ENCODE peak calls at places on chromosomes 12 and 14, in ten cellular contexts. G, X, N, J, V, K, R, A, E and L are unnamed samples.

GRCh38 chr14:46496409-46496808 is 155.2 kb downstream of the RPL10L start:
- DNase-seq in K (no peak), V (no peak), E (no peak), J (no peak), A (no peak), R (no peak), N (no peak), X (no peak), G (no peak), L (no peak)

GRCh38 chr12:15130521-15130920 is 90.7 kb downstream of the RERG start:
- DNase-seq in G (no peak), R (no peak), K (no peak), J (no peak), E (peak; percentile 37), N (no peak), V (no peak), X (no peak), A (no peak), L (no peak)

GRCh38 chr12:76878899-76879709 is at the start of gene CSRP2:
- DNase-seq in N (peak; percentile 90), V (peak; percentile 47), A (peak; percentile 94), G (peak; percentile 94), J (peak; percentile 14), K (peak; percentile 86), R (peak; percentile 96), X (peak; percentile 88), E (peak; percentile 75), L (peak; percentile 91)

GRCh38 chr12:124410354-124411175 is 115.7 kb downstream of the RFLNA start:
- DNase-seq in V (no peak), G (no peak), A (peak; percentile 65), E (no peak), X (no peak), R (no peak), N (no peak), K (no peak), J (no peak), L (no peak)

GRCh38 chr12:131511391-131511802 is 199.5 kb upstream of the SFSWAP start:
- DNase-seq in R (no peak), A (no peak), V (peak; percentile 53), G (no peak), J (no peak), X (no peak), E (no peak), K (no peak), N (no peak), L (no peak)

GRCh38 chr12:100364334-100364733 is 7.5 kb downstream of the SLC17A8 start:
- DNase-seq in A (no peak), K (no peak), V (no peak), E (no peak), G (no peak), J (no peak), R (no peak), X (no peak), N (no peak), L (no peak)

GRCh38 chr12:114355389-114356088 is 50.4 kb downstream of the TBX5 start:
- DNase-seq in R (no peak), G (no peak), A (no peak), E (peak; percentile 24), V (no peak), N (no peak), K (no peak), X (no peak), J (no peak), L (no peak)

GRCh38 chr12:56900583-56900982 is 33.6 kb downstream of the SDR9C7 start:
- DNase-seq in V (no peak), J (no peak), E (no peak), A (no peak), G (no peak), R (no peak), K (peak; percentile 66), X (no peak), N (no peak), L (no peak)

GRCh38 chr12:64459388-64460024 is 7.6 kb downstream of the TBK1 start:
- DNase-seq in X (no peak), E (no peak), A (no peak), N (no peak), G (no peak), K (no peak), V (peak; percentile 19), J (no peak), R (no peak), L (no peak)

GRCh38 chr12:69985656-69986055 is 160.6 kb downstream of the MYRFL start:
- DNase-seq in V (no peak), K (peak; percentile 31), G (no peak), N (peak; percentile 52), R (no peak), X (no peak), A (no peak), J (no peak), E (no peak), L (no peak)

GRCh38 chr14:31660191-31660590 is 99.0 kb downstream of the NUBPL start:
- DNase-seq in R (no peak), V (no peak), N (no peak), E (no peak), J (no peak), A (no peak), X (no peak), K (no peak), G (no peak), L (no peak)

GRCh38 chr14:20412422-20412821 is 879 bp downstream of the TEP1 start:
- DNase-seq in X (no peak), R (no peak), E (peak; percentile 14), A (no peak), J (no peak), V (no peak), N (no peak), G (no peak), K (no peak), L (no peak)

GRCh38 chr12:123602651-123603195 is 824 bp downstream of the DDX55 start:
- DNase-seq in E (no peak), G (no peak), A (no peak), N (no peak), X (no peak), K (no peak), R (no peak), V (no peak), J (no peak), L (no peak)

GRCh38 chr14:28020112-28020511 is 746.5 kb upstream of the FOXG1 start:
- DNase-seq in G (no peak), K (no peak), R (no peak), A (no peak), E (no peak), N (no peak), X (no peak), J (no peak), V (no peak), L (no peak)

GRCh38 chr12:54429014-54429471 is 10.0 kb upstream of the ITGA5 start:
- DNase-seq in R (no peak), V (no peak), X (no peak), G (no peak), N (no peak), K (no peak), J (no peak), E (no peak), A (no peak), L (no peak)

GRCh38 chr14:31978423-31978822 is 98.7 kb upstream of the ARHGAP5 start:
- DNase-seq in E (no peak), R (no peak), J (no peak), V (no peak), A (no peak), G (no peak), N (no peak), X (no peak), K (no peak), L (no peak)

GRCh38 chr14:96095058-96095457 is 55.9 kb downstream of the C14orf132 start:
- DNase-seq in R (no peak), G (no peak), N (no peak), A (no peak), J (no peak), E (no peak), X (no peak), V (no peak), K (no peak), L (no peak)

GRCh38 chr12:110199360-110200123 is 75.4 kb downstream of the IFT81 start:
- DNase-seq in N (no peak), E (peak; percentile 65), K (peak; percentile 15), J (no peak), V (no peak), X (no peak), A (no peak), R (no peak), G (no peak), L (no peak)

DNA sequence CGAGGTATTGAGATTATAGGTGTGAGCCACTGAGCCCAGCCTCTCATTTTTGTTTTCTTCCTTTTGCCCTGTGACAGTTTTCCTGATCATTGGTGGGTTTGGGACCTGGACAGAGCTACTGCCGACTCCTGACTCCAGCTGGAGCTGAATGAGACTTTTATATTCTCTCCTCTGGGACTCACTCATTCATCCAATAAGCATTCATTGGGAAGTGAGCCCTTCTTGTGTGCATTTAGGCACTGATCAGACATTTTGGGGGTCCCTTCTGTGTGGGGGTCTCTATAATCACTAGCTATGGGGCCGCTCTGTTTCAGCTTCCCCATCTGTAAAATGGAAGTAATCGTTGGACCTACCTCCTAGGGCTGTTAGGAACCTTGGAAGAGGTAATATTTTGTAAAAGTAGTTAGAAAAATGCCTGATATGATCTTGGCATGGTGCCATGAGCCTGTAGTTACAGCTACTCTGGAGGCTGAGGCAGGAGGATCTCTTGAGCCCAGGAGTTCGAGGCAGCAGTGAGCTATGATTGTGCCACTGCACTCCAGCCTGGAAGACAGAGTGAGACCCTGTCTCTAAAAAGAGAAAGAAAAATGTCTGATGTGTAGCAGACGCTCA is 7.2 kb downstream of the SH2B3 start:
- DNase-seq in G (no peak), K (no peak), A (no peak), V (no peak), R (no peak), X (no peak), E (no peak), N (no peak), J (no peak), L (no peak)
- H3K27ac ChIP-seq in G (peak overlapping the region; percentile 86), K (no peak overlapping the region), A (no peak overlapping the region), V (peak overlapping the region; percentile 97), R (no peak overlapping the region), X (no peak overlapping the region), E (peak overlapping the region; percentile 55), N (peak overlapping the region; percentile 22), J (no peak overlapping the region), L (peak overlapping the region; percentile 86)

GRCh38 chr12:39441189-39441962 is 1.5 kb downstream of the KIF21A start:
- DNase-seq in J (no peak), V (no peak), N (no peak), K (no peak), R (no peak), A (no peak), E (no peak), G (no peak), X (no peak), L (no peak)
- H3K4me3 ChIP-seq in J (peak overlapping the region; percentile 60), V (peak overlapping the region; percentile 75), N (peak overlapping the region; percentile 84), K (peak overlapping the region; percentile 94), R (peak overlapping the region; percentile 85), A (no peak overlapping the region), E (peak overlapping the region; percentile 66), G (peak overlapping the region; percentile 78), X (peak overlapping the region; percentile 88), L (peak overlapping the region; percentile 75)

GRCh38 chr12:118055144-118055557 is 5.8 kb downstream of the WSB2 start:
- DNase-seq in K (peak; percentile 39), V (peak; percentile 56), X (peak; percentile 30), E (no peak), G (no peak), A (peak; percentile 59), R (no peak), N (peak; percentile 45), J (peak; percentile 49), L (peak; percentile 61)
- H3K4me1 ChIP-seq in K (peaks cover 83% of the 10 kb centered on the region), V (peaks cover 25% of the 10 kb centered on the region), X (peaks cover 33% of the 10 kb centered on the region), E (peaks cover 18% of the 10 kb centered on the region), G (peaks cover 71% of the 10 kb centered on the region), A (no peaks in the 10 kb centered on the region), R (peaks cover under 1% of the 10 kb centered on the region), N (peaks cover 27% of the 10 kb centered on the region), J (peaks cover 13% of the 10 kb centered on the region), L (peaks cover 66% of the 10 kb centered on the region)

GRCh38 chr12:88519802-88520435 is 60.4 kb downstream of the KITLG start:
- DNase-seq in X (no peak), K (no peak), E (no peak), N (no peak), R (no peak), J (no peak), A (no peak), V (no peak), G (no peak), L (no peak)
- H3K27ac ChIP-seq in X (no peak overlapping the region), K (no peak overlapping the region), E (no peak overlapping the region), N (no peak overlapping the region), R (no peak overlapping the region), J (no peak overlapping the region), A (peak overlapping the region; percentile 63), V (no peak overlapping the region), G (no peak overlapping the region), L (no peak overlapping the region)